ENCODE peak calls at places on chromosomes 3 and 15, in ten cellular contexts. C, U, T, F, A, B, V, Z, X and Y are unnamed samples. For H3K4me1, the result is how much of the 10 kb centered on the place peaks cover.

GRCh38 chr3:1442271-1442670 is 349.4 kb downstream of the CNTN6 start:
- DNase-seq in Z (no peak), C (no peak), U (no peak), B (no peak), A (no peak), X (no peak), V (no peak), F (no peak), T (no peak), Y (no peak)

GRCh38 chr3:16460886-16461285 is 52.6 kb downstream of the RFTN1 start:
- DNase-seq in A (no peak), V (no peak), B (no peak), C (no peak), F (no peak), X (no peak), Z (no peak), T (no peak), U (no peak), Y (no peak)

GRCh38 chr3:48478631-48479555 is 25.1 kb downstream of the SHISA5 start:
- DNase-seq in U (no peak), X (no peak), Z (no peak), A (no peak), C (no peak), T (no peak), V (no peak), B (no peak), F (no peak), Y (peak)

GRCh38 chr3:87733671-87734367 is 325.0 kb downstream of the CGGBP1 start:
- DNase-seq in C (peak), U (no peak), V (peak), F (peak), A (peak), X (no peak), Z (no peak), T (no peak), B (no peak), Y (peak)

GRCh38 chr3:136332776-136333175 is 82.6 kb downstream of the PCCB start:
- DNase-seq in X (no peak), Z (peak), B (no peak), V (no peak), F (no peak), C (no peak), A (no peak), U (no peak), T (peak), Y (no peak)

GRCh38 chr3:147336543-147337278 is 69.6 kb downstream of the ZIC4 start:
- DNase-seq in T (no peak), C (no peak), U (no peak), Z (peak), X (no peak), B (no peak), V (no peak), A (no peak), F (no peak), Y (no peak)

GRCh38 chr3:3015472-3016089 is 94.6 kb downstream of the IL5RA start:
- DNase-seq in C (peak), V (no peak), Z (peak), B (peak), U (no peak), F (peak), T (no peak), X (peak), A (peak), Y (no peak)

GRCh38 chr3:195829897-195830254 is 18.1 kb upstream of the MUC4 start:
- DNase-seq in F (no peak), Z (no peak), V (no peak), X (peak), A (no peak), T (no peak), U (no peak), C (no peak), B (no peak), Y (no peak)

GRCh38 chr3:129313983-129314756 is 35.5 kb downstream of the HMCES start:
- DNase-seq in C (no peak), Z (peak), U (no peak), F (peak), B (no peak), T (peak), A (no peak), V (no peak), X (no peak), Y (peak)

GRCh38 chr3:12893247-12893646 is 51.9 kb upstream of the RPL32 start:
- DNase-seq in F (no peak), A (no peak), C (no peak), B (no peak), T (peak), V (no peak), X (no peak), Z (no peak), U (no peak), Y (no peak)

GRCh38 chr3:52367891-52368880 is 52.1 kb downstream of the DNAH1 start:
- DNase-seq in V (no peak), F (peak), T (no peak), A (no peak), C (no peak), Z (no peak), B (no peak), U (no peak), X (no peak), Y (no peak)

GRCh38 chr15:84982301-84982920 is 755 bp downstream of the PDE8A start:
- DNase-seq in V (peak), F (peak), C (peak), A (peak), X (peak), B (no peak), T (peak), U (no peak), Z (peak), Y (peak)

GRCh38 chr15:76439542-76439941 is 103.0 kb downstream of the ISL2 start:
- DNase-seq in T (no peak), U (no peak), F (peak), V (peak), A (no peak), Z (no peak), X (no peak), C (peak), B (no peak), Y (peak)

GRCh38 chr15:84797801-84798200 is 19.4 kb upstream of the ALPK3 start:
- DNase-seq in A (no peak), U (no peak), Z (no peak), F (no peak), B (no peak), T (peak), C (no peak), X (no peak), V (no peak), Y (no peak)

GRCh38 chr3:40196966-40197365 is 112.5 kb upstream of the EIF1B start:
- DNase-seq in Z (no peak), X (no peak), F (no peak), A (no peak), C (no peak), T (no peak), V (no peak), U (no peak), B (no peak), Y (peak)

GRCh38 chr3:188197388-188197847 is 43.5 kb downstream of the LPP start:
- DNase-seq in V (no peak), X (no peak), F (no peak), U (no peak), Z (no peak), A (no peak), C (no peak), B (no peak), T (no peak), Y (peak)

GRCh38 chr3:197555281-197556261 is at the start of gene BDH1:
- DNase-seq in A (peak), F (peak), X (peak), V (peak), U (no peak), C (peak), T (peak), B (no peak), Z (peak), Y (peak)

GRCh38 chr3:129057249-129057648 is 3.3 kb upstream of the GP9 start:
- DNase-seq in C (no peak), Z (no peak), A (no peak), X (no peak), U (no peak), T (no peak), F (no peak), B (no peak), V (no peak), Y (peak)

GRCh38 chr15:57769266-57769665 is 62.8 kb downstream of the POLR2M start:
- DNase-seq in T (peak), X (no peak), F (no peak), V (no peak), B (no peak), A (no peak), C (no peak), Z (peak), U (no peak), Y (no peak)

GRCh38 chr3:5425371-5425770 is 237.9 kb downstream of the EDEM1 start:
- DNase-seq in B (no peak), X (no peak), Z (no peak), F (no peak), V (no peak), T (no peak), U (no peak), A (no peak), C (no peak), Y (no peak)

GRCh38 chr15:64443747-64444621 is 16.4 kb upstream of the ZNF609 start:
- DNase-seq in U (no peak), Z (peak), C (peak), V (no peak), T (peak), A (peak), B (peak), X (no peak), F (no peak), Y (no peak)

DNA sequence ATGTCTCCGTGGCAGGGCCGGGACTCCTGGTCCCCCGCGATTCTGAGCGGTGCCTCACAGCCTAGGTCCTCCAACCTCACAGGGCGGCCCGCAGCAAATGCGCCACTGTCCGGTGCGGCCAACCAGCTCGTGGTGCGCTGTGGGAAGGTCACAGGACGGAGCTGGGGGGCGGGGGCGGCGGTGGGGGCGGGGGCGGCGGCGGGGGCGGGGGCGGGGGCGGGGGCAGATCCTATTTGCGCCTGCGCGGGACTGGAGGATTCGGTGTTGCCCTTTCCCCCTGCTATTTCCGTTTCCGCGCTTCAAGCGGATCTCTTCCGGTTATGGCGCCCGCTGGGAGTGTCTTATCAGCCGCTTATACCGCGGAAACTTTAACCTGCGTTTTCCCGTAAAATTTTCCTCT is 106.7 kb upstream of the SNRPN start:
- DNase-seq in U (no peak), A (peak), X (no peak), B (no peak), T (peak), C (peak), F (peak), Z (peak), V (no peak), Y (peak)
- H3K4me1 ChIP-seq in U (under half), A (under half), X (under half), B (under half), T (under half), C (under half), F (under half), Z (under half), V (under half), Y (under half)

DNA sequence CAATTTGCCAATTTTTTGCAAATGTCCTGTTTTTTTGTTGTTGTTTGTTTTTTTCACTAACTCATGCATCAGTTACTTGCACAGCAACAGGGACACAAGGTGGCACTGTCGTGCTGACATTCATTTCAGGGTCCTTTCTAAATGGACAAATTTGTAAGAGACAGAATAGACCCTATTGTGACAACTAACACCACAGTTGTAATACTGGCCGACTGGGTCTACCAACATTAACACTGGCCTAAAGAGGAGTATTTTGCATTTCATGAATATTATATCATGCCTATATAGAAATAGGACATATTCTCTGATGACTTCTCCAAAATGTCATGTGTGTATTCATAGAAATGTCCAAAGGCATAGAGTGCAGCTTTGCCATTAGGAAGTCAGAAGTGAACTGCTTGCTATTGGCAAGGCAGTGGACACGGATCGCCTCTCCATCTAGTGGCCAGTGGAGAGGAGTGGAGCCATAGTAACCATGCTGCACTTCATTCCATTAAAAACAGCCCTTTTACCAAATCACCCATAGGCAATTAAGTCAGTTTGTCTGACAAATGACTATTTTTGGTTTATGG is 54.8 kb downstream of the ZBTB20 start:
- DNase-seq in Z (peak), C (peak), U (no peak), F (peak), B (peak), X (peak), T (peak), V (peak), A (peak), Y (peak)
- TF ChIP-seq CTCF in Z (peak), C (peak), U (peak), F (peak), B (peak), X (no peak), T (peak), V (peak), A (peak), Y (peak)

DNA sequence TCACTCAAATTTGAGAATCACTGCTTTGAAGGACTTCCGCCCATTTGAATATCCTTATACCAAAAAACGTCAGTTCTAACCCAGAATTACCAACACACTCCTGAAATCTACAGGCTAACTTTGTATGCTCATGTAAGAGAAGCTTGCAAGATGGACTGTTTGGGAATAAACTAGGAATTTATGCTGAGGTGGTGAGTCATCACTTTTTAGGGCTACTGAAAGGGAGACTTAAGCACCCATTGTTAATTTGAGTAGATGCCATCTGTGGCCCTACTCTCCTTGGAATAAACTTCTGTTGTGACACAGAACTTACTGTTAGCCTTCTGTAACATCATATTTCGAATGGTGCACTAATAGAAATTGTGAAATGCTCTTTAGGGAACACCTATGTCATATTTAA is 74.6 kb downstream of the FGF12 start:
- DNase-seq in V (no peak), X (no peak), B (no peak), U (no peak), F (peak), Z (no peak), A (no peak), T (no peak), C (no peak), Y (no peak)
- H3K4me3 ChIP-seq in V (no peak), X (no peak), B (no peak), U (no peak), F (no peak), Z (no peak), A (no peak), T (no peak), C (no peak), Y (no peak)

GRCh38 chr3:66021731-66022131 is 17.0 kb downstream of the MAGI1 start:
- DNase-seq in A (no peak), X (no peak), C (peak), U (no peak), B (no peak), Z (no peak), V (no peak), T (no peak), F (peak), Y (peak)

GRCh38 chr3:66019896-66020295 is 18.8 kb downstream of the MAGI1 start:
- DNase-seq in C (peak), B (no peak), A (no peak), V (no peak), Z (no peak), F (no peak), U (no peak), T (no peak), X (no peak), Y (no peak)

GRCh38 chr3:66023728-66024390 is 14.9 kb downstream of the MAGI1 start:
- DNase-seq in T (no peak), C (no peak), X (no peak), F (no peak), B (no peak), U (no peak), A (no peak), Z (no peak), V (no peak), Y (no peak)

GRCh38 chr3:66018047-66019033 is 20.4 kb downstream of the MAGI1 start:
- DNase-seq in B (no peak), T (no peak), X (no peak), A (no peak), U (no peak), C (no peak), V (no peak), Z (no peak), F (no peak), Y (no peak)

DNA sequence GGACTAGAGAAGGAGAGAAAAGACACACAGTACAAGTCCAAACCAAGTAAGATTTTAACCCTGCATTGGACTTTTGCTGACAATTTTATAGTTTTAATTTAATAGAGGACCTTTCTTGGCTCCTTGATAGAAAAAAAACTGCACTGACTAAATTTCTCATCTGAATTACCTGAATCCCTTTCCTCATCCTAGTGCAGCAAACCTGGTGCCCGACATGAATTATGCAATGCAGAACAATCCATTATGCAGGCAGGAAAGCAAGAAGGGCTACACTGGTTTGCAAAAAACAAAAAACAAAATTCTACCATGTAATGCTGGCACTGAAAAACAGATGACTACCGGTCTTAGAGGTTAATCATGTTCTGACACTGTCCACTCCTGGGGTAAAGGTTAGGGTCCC is 15.5 kb downstream of the MAGI1 start:
- DNase-seq in Z (no peak), V (no peak), A (no peak), U (no peak), C (no peak), X (no peak), T (no peak), F (no peak), B (no peak), Y (peak)
- H3K4me1 ChIP-seq in Z (under half), V (under half), A (under half), U (under half), C (under half), X (under half), T (under half), F (under half), B (under half), Y (under half)

DNA sequence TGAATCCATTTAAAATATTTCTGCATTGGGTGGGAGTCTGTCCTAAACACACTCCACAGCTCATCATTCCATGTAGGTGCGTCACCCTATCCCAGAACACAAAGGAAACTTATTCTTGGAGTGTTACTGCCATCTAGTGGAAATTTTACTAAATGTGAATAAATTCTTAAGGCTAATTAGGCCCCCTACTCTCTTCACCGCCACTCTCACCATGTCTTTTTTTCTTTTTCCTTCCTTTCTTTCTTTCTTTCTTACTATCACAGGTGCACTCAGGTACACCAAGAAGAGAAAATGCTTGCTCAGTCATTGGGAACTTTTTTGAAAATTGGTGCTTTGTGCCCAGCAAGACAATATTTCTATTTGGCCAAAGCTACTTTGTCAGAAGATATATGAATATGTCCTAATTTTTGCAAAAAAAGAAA is 26.4 kb upstream of the ATP8B4 start:
- DNase-seq in U (no peak), X (no peak), C (peak), Z (peak), B (peak), F (peak), T (no peak), V (no peak), A (peak), Y (no peak)
- TF ChIP-seq CTCF in U (peak), X (peak), C (peak), Z (peak), B (peak), F (peak), T (peak), V (peak), A (peak), Y (peak)

DNA sequence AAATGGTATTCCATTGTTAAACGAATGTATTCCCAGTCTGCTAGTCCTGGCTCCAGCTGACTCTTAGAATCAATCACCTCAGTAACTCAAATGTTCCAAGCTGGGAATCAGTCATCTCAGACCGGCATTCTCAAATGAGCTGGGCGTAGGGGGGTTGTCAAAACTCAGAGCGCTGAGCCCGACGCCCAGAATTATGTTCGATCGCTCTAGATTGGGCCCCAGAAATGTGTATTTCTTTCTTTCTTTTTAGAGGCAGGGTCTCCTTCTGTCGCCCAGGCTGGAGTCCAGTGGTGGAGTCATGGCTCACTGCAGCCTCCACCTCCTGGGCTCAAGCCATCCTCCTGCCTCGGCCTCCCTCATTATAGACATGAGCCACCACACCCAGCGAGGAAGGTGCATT is 99.3 kb upstream of the IGF1R start:
- DNase-seq in B (no peak), C (no peak), X (no peak), U (no peak), V (no peak), A (no peak), F (no peak), Z (no peak), T (no peak), Y (no peak)
- H3K4me3 ChIP-seq in B (peak), C (no peak), X (no peak), U (peak), V (no peak), A (peak), F (peak), Z (peak), T (peak), Y (peak)